ENCODE peak calls at places on chromosomes 2 and 18, in five cellular contexts. I is cardiac fibroblast; P is activated CD4-positive, alpha-beta T cell treated with anti-CD3 and anti-CD28 coated beads, Interleukin-2, amount 50 U/mL, for 1 hour; F is EH; M is IMR-90. E is an unnamed sample.
A peak's percentile ranks its signal among the peaks of the same experiment; 100 is the strongest.

GRCh38 chr2:8264981-8265380 is 416.9 kb upstream of the ID2 start:
- DNase-seq in I (no peak), P (no peak), F (no peak), M (no peak), E (no peak)

GRCh38 chr2:216392945-216393840 is 19.1 kb upstream of the SMARCAL1 start:
- DNase-seq in I (peak; percentile 11), P (no peak), F (no peak), M (no peak), E (no peak)

GRCh38 chr2:235605306-235605998 is 111.6 kb downstream of the AGAP1 start:
- DNase-seq in I (peak; percentile 98), P (no peak), F (peak; percentile 97), M (peak; percentile 94), E (no peak)

GRCh38 chr2:25398534-25398933 is 56.8 kb upstream of the DNMT3A start:
- DNase-seq in I (no peak), P (no peak), F (no peak), M (no peak), E (no peak)

GRCh38 chr2:191795711-191796110 is 51.2 kb downstream of the CAVIN2 start:
- DNase-seq in I (no peak), P (no peak), F (no peak), M (no peak), E (no peak)

GRCh38 chr2:70420005-70420580 is 118.2 kb upstream of the FAM136A start:
- DNase-seq in I (no peak), P (no peak), F (no peak), M (no peak), E (no peak)

GRCh38 chr18:70028734-70029133 is 81.1 kb upstream of the CD226 start:
- DNase-seq in I (no peak), P (no peak), F (no peak), M (no peak), E (no peak)

GRCh38 chr2:85547089-85547858 is 8.3 kb downstream of the MAT2A start:
- DNase-seq in I (no peak), P (no peak), F (peak; percentile 19), M (no peak), E (no peak)

GRCh38 chr2:31810200-31810917 is 200.4 kb downstream of the MEMO1 start:
- DNase-seq in I (no peak), P (no peak), F (no peak), M (no peak), E (no peak)

GRCh38 chr2:226742346-226742745 is 57.3 kb downstream of the IRS1 start:
- DNase-seq in I (peak; percentile 68), P (no peak), F (no peak), M (peak; percentile 13), E (no peak)